ENCODE peak calls at places on chromosomes 2 and 18, in nine cellular contexts. T is AG10803; P is T-helper 2 cell; G is caudate nucleus; H is astrocyte of the spinal cord; Q is left ventricle myocardium superior; X is AML-193; V is NCI-H524; R is activated naive CD8-positive, alpha-beta T cell treated with anti-CD3 and anti-CD28 coated beads for 36 hours. Z is an unnamed sample.

GRCh38 chr2:129802290-129802689 is 177.2 kb upstream of the RAB6C start:
- DNase-seq in T (no peak), P (no peak), G (no peak), H (no peak), Q (no peak), X (no peak), V (peak; percentile 4), R (no peak), Z (no peak)

GRCh38 chr18:48824231-48824970 is 126.4 kb downstream of the SMAD7 start:
- DNase-seq in T (no peak), P (no peak), G (no peak), H (no peak), Q (no peak), X (no peak), V (no peak), R (no peak), Z (no peak)

GRCh38 chr2:20419007-20419576 is 27.8 kb upstream of the RHOB start:
- DNase-seq in T (peak; percentile 52), P (no peak), G (no peak), H (peak; percentile 36), Q (peak; percentile 65), X (no peak), V (no peak), R (no peak), Z (peak; percentile 46)

GRCh38 chr2:138964413-138964812 is 184.2 kb upstream of the NXPH2 start:
- DNase-seq in T (no peak), P (no peak), G (no peak), H (no peak), Q (no peak), X (no peak), V (no peak), R (no peak), Z (no peak)

GRCh38 chr2:241649414-241649813 is 11.9 kb downstream of the ATG4B start:
- DNase-seq in T (peak; percentile 22), P (no peak), G (no peak), H (no peak), Q (peak; percentile 59), X (no peak), V (peak; percentile 50), R (no peak), Z (no peak)

GRCh38 chr2:8684885-8685696 is 3.2 kb downstream of the ID2 start:
- DNase-seq in T (peak; percentile 50), P (peak; percentile 70), G (no peak), H (peak; percentile 50), Q (peak; percentile 64), X (peak; percentile 30), V (peak; percentile 67), R (peak; percentile 49), Z (peak; percentile 71)

GRCh38 chr2:161426788-161427412 is 10.8 kb downstream of the TBR1 start:
- DNase-seq in T (peak; percentile 23), P (no peak), G (no peak), H (peak; percentile 46), Q (no peak), X (no peak), V (no peak), R (no peak), Z (peak; percentile 56)

GRCh38 chr18:13381331-13381730 is 162.8 kb downstream of the LDLRAD4 start:
- DNase-seq in T (no peak), P (no peak), G (no peak), H (no peak), Q (no peak), X (no peak), V (no peak), R (no peak), Z (no peak)

GRCh38 chr2:154394600-154394999 is 303.9 kb upstream of the KCNJ3 start:
- DNase-seq in T (no peak), P (no peak), G (no peak), H (no peak), Q (no peak), X (no peak), V (no peak), R (no peak), Z (no peak)

GRCh38 chr2:127373362-127374083 is 14.3 kb downstream of the MAP3K2 start:
- DNase-seq in T (no peak), P (no peak), G (no peak), H (no peak), Q (no peak), X (no peak), V (no peak), R (no peak), Z (no peak)

GRCh38 chr2:172216348-172216933 is 113.7 kb upstream of the DLX2 start:
- DNase-seq in T (no peak), P (no peak), G (no peak), H (no peak), Q (no peak), X (no peak), V (no peak), R (no peak), Z (no peak)

GRCh38 chr2:226971029-226971584 is 135.3 kb downstream of the RHBDD1 start:
- DNase-seq in T (no peak), P (no peak), G (no peak), H (no peak), Q (no peak), X (no peak), V (no peak), R (no peak), Z (no peak)

GRCh38 chr2:53970095-53970897 is 497 bp downstream of the PSME4 start:
- DNase-seq in T (peak; percentile 30), P (peak; percentile 23), G (no peak), H (peak; percentile 43), Q (peak; percentile 67), X (peak; percentile 30), V (peak; percentile 52), R (peak; percentile 34), Z (peak; percentile 48)

GRCh38 chr2:127810156-127810636 is 775 bp downstream of the WDR33 start:
- DNase-seq in T (peak; percentile 21), P (no peak), G (no peak), H (no peak), Q (no peak), X (no peak), V (peak; percentile 31), R (no peak), Z (peak; percentile 37)

GRCh38 chr18:70256994-70257393 is 31.9 kb upstream of the SOCS6 start:
- DNase-seq in T (no peak), P (no peak), G (no peak), H (no peak), Q (no peak), X (no peak), V (no peak), R (no peak), Z (no peak)

GRCh38 chr2:188788621-188789020 is 185.6 kb upstream of the COL3A1 start:
- DNase-seq in T (peak; percentile 88), P (no peak), G (no peak), H (peak; percentile 96), Q (peak; percentile 46), X (no peak), V (no peak), R (no peak), Z (peak; percentile 96)

GRCh38 chr2:189580267-189580661 is 322 bp downstream of the SLC40A1 start:
- DNase-seq in T (no peak), P (peak; percentile 73), G (no peak), H (no peak), Q (peak; percentile 59), X (peak; percentile 41), V (peak; percentile 62), R (peak; percentile 38), Z (no peak)